ENCODE peak calls at places on chromosomes 13 and 19, in ten cellular contexts. N, G, Z, O, H, S, J, M, Q and T are unnamed samples.

GRCh38 chr13:106680796-106681482 is 113.0 kb upstream of the ARGLU1 start:
- DNase-seq in M (no peak), J (no peak), N (no peak), G (no peak), Q (no peak), H (no peak), Z (peak; percentile 94), S (no peak), O (no peak), T (no peak)

GRCh38 chr13:100115693-100116254 is 26.9 kb downstream of the PCCA start:
- DNase-seq in O (no peak), G (no peak), S (no peak), M (no peak), H (no peak), J (no peak), Z (no peak), Q (no peak), N (no peak), T (no peak)

GRCh38 chr19:8490395-8490760 is 12.1 kb downstream of the PRAM1 start:
- DNase-seq in M (no peak), Z (no peak), S (no peak), O (no peak), N (no peak), Q (no peak), J (no peak), G (no peak), H (no peak), T (no peak)

GRCh38 chr13:34172048-34172447 is 354.1 kb downstream of the RFC3 start:
- DNase-seq in H (no peak), Z (no peak), O (no peak), Q (no peak), M (no peak), S (no peak), J (no peak), N (no peak), G (no peak), T (no peak)

GRCh38 chr19:41616785-41617621 is 9.9 kb downstream of the CEACAM4 start:
- DNase-seq in G (peak; percentile 25), Z (peak; percentile 29), N (no peak), H (no peak), O (no peak), M (peak; percentile 10), S (no peak), J (no peak), Q (no peak), T (no peak)

GRCh38 chr13:59745395-59745788 is 418.3 kb downstream of the DIAPH3 start:
- DNase-seq in N (no peak), J (no peak), Q (no peak), H (no peak), Z (no peak), M (peak; percentile 78), G (peak; percentile 16), O (no peak), S (peak; percentile 57), T (no peak)

GRCh38 chr19:57888494-57889231 is at the start of gene ZNF814:
- DNase-seq in O (peak; percentile 65), Z (peak; percentile 96), J (peak; percentile 86), G (peak; percentile 74), H (peak; percentile 92), Q (peak; percentile 67), S (peak; percentile 91), N (peak; percentile 77), M (peak; percentile 84), T (no peak)

GRCh38 chr19:2050349-2050990 is 574 bp downstream of the MKNK2 start:
- DNase-seq in M (no peak), N (peak; percentile 42), J (no peak), O (no peak), Z (peak; percentile 64), Q (no peak), G (no peak), S (no peak), H (no peak), T (no peak)

GRCh38 chr19:12733369-12733896 is 1.1 kb downstream of the TRIR start:
- DNase-seq in S (peak; percentile 45), O (no peak), H (peak; percentile 58), Z (peak; percentile 52), G (peak; percentile 44), Q (no peak), J (no peak), M (peak; percentile 45), N (no peak), T (no peak)

GRCh38 chr13:34672631-34673030 is 269.4 kb upstream of the NBEA start:
- DNase-seq in M (no peak), N (no peak), Q (no peak), O (no peak), J (no peak), G (peak; percentile 29), H (no peak), S (no peak), Z (no peak), T (no peak)

GRCh38 chr19:41575998-41576397 is at the start of gene CEACAM21:
- DNase-seq in Z (no peak), S (no peak), J (peak; percentile 52), M (no peak), Q (no peak), O (no peak), N (peak; percentile 41), G (no peak), H (no peak), T (no peak)

GRCh38 chr19:1052349-1052967 is 12.6 kb downstream of the ABCA7 start:
- DNase-seq in J (no peak), M (no peak), N (no peak), S (no peak), Q (no peak), G (no peak), Z (no peak), H (no peak), O (no peak), T (no peak)

GRCh38 chr13:46489586-46490023 is 63.4 kb upstream of the LRCH1 start:
- DNase-seq in N (peak; percentile 64), Z (peak; percentile 18), G (peak; percentile 81), H (no peak), O (no peak), Q (no peak), J (no peak), S (peak; percentile 92), M (peak; percentile 67), T (no peak)

DNA sequence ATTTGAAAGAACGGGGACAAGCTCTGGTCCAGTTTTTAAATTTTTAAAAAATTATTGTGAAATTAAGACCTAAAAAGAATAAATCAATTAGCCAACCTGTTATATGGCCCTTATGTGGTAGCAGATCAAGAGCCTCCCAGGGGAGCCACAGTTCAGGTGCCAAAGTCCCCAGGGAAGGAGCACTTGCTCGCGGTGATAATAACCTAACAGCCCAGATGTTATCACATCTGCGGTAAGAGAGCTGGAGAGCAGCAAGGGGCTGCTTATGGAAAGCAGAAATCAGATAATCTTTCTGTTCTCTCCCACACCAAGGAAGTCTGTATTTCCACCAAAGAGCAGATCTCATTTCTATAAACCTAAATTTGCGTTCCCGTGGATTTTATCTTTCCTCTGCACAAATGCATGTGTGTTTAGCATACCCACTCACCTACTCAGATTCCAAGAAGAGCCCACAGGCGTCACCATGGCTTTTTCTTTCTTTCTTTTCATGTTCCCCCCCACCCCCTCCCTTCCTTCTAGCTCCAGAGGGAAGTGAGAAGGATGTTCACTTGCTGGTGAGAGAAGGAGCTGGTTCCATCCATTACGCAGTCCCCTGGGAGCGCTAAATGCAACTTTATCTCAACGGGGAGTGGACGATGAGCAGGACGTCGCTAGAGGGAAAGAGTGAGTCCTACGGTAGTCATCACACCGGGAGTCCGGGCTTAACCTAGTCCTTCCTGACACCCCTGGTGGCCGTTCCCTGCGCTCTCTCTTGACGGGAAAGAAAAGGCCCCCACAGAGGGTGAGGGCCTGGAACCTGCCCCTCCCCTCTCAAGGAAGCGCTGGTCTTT is 1.6 kb upstream of the POU4F1 start:
- DNase-seq in Q (no peak), J (no peak), G (peak; percentile 36), N (no peak), O (no peak), S (no peak), Z (peak; percentile 67), H (no peak), M (peak; percentile 8), T (no peak)
- H3K27me3 ChIP-seq in Q (peaks cover 91% of the 10 kb centered on the region), J (peaks cover 97% of the 10 kb centered on the region), G (peaks cover 88% of the 10 kb centered on the region), N (peaks cover 3% of the 10 kb centered on the region), O (peaks cover 88% of the 10 kb centered on the region), S (peaks cover 91% of the 10 kb centered on the region), Z (peaks cover 98% of the 10 kb centered on the region), H (no peaks in the 10 kb centered on the region), M (peaks cover 94% of the 10 kb centered on the region), T (peaks cover 10% of the 10 kb centered on the region)

DNA sequence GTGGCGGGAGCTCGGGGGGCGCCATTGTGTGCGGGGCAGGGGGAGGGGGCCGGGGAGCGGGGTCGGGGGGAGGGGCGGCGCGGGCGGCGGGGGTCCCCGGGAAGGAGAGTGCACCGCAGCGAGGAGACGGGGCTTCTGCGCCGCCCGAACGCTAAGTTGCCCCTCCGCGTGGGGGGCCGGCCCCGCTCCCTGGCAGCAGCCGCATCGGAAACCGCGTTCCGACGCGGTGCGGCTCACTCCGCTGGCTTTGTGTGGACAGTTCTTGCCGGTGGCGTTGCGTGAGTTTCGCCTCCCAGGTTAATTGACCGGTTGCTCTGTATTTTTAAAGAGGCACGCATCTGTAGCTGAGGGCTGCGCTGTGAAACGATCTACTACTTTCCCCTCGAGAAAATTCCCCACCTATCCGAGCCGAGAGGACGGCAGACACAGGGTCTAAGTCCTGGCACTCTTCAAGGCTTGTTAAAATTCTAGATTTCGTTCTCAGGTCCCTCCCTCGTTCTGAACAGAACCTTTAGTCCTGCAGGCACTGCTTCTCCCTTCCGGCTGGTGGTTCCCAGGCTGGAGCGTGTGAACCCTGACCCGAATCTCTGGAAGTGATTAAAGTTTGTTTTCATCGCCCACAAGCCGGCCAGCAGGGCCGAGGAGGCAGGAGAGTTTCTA is 861 bp downstream of the ARHGEF7 start:
- DNase-seq in S (peak; percentile 86), G (no peak), J (peak; percentile 69), O (no peak), H (no peak), N (peak; percentile 64), Q (no peak), M (peak; percentile 87), Z (peak; percentile 75), T (no peak)
- H3K27me3 ChIP-seq in S (peaks cover 29% of the 10 kb centered on the region), G (peaks cover 36% of the 10 kb centered on the region), J (peaks cover 34% of the 10 kb centered on the region), O (peaks cover 36% of the 10 kb centered on the region), H (peaks cover 91% of the 10 kb centered on the region), N (no peaks in the 10 kb centered on the region), Q (peaks cover 28% of the 10 kb centered on the region), M (peaks cover 61% of the 10 kb centered on the region), Z (peaks cover 62% of the 10 kb centered on the region), T (peaks cover 5% of the 10 kb centered on the region)

GRCh38 chr19:35731353-35731752 is 10.9 kb downstream of the IGFLR1 start:
- DNase-seq in G (peak; percentile 16), N (no peak), O (no peak), M (no peak), H (no peak), J (no peak), S (no peak), Q (no peak), Z (no peak), T (no peak)
- H3K27me3 ChIP-seq in G (no peaks in the 10 kb centered on the region), N (no peaks in the 10 kb centered on the region), O (no peaks in the 10 kb centered on the region), M (no peaks in the 10 kb centered on the region), H (no peaks in the 10 kb centered on the region), J (no peaks in the 10 kb centered on the region), S (no peaks in the 10 kb centered on the region), Q (no peaks in the 10 kb centered on the region), Z (no peaks in the 10 kb centered on the region), T (no peaks in the 10 kb centered on the region)

DNA sequence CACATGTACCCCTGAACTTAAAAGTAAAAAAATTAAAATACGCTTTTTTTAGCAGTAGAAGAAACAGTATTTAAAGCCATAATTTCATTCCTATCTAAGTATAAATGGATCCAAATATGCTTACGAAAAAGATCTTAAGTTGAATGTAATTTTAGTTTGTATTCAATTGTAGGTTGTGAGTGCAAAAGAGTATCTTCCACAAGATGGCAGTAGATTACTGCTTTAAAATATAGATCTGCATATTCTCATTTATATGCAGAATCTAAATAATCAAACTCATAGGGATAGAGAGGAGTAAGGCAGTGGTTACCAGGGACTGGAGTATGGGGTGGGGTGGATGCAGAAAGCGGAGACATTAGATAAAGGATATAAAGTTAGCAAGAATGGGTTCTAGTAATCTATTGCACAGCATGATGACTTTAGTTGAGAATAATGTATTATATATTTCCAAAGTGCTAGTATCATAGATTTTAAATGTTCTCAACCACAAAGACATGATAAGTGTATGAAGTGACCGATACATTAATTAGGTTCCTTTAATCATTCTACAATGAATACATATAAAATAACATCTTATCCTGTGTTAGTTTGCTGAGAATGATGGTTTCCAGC is 14.2 kb downstream of the OR7A17 start:
- DNase-seq in J (no peak), O (no peak), Q (no peak), S (peak; percentile 38), H (no peak), N (no peak), Z (no peak), M (peak; percentile 11), G (peak; percentile 21), T (peak; percentile 22)
- H3K27me3 ChIP-seq in J (peaks cover 76% of the 10 kb centered on the region), O (no peaks in the 10 kb centered on the region), Q (no peaks in the 10 kb centered on the region), S (no peaks in the 10 kb centered on the region), H (peaks cover 73% of the 10 kb centered on the region), N (no peaks in the 10 kb centered on the region), Z (no peaks in the 10 kb centered on the region), M (no peaks in the 10 kb centered on the region), G (no peaks in the 10 kb centered on the region), T (peaks cover 45% of the 10 kb centered on the region)